ENCODE peak calls at places on chromosomes 6 and 20, in four cellular contexts. C is dorsolateral prefrontal cortex, V is foreskin fibroblast, F is GM23338. I is an unnamed sample.

GRCh38 chr6:133802861-133803260 is 86.1 kb upstream of the TCF21 start:
- DNase-seq in F (no peak), V (peak; percentile 35), C (no peak), I (no peak)

GRCh38 chr6:149129401-149130077 is 188.0 kb upstream of the TAB2 start:
- DNase-seq in C (no peak), V (peak; percentile 86), F (no peak), I (no peak)

GRCh38 chr20:59032713-59033059 is 551 bp upstream of the ATP5F1E start:
- DNase-seq in C (no peak), V (peak; percentile 74), F (no peak), I (no peak)

GRCh38 chr6:37980222-37980595 is 160.7 kb downstream of the ZFAND3 start:
- DNase-seq in C (no peak), V (no peak), F (no peak), I (no peak)

GRCh38 chr6:44022671-44023352 is 104.4 kb downstream of the MRPL14 start:
- DNase-seq in C (no peak), F (no peak), V (no peak), I (no peak)

GRCh38 chr6:109303647-109304283 is 78.5 kb downstream of the CD164 start:
- DNase-seq in C (no peak), F (no peak), V (no peak), I (no peak)

GRCh38 chr6:20213271-20213798 is 1.1 kb upstream of the MBOAT1 start:
- DNase-seq in V (peak; percentile 20), C (no peak), F (peak; percentile 13), I (no peak)

GRCh38 chr20:48722737-48723191 is 105.0 kb downstream of the PREX1 start:
- DNase-seq in C (no peak), F (peak; percentile 18), V (peak; percentile 82), I (no peak)

GRCh38 chr6:57069920-57070331 is 20.1 kb upstream of the ZNF451 start:
- DNase-seq in C (no peak), V (no peak), F (peak; percentile 67), I (no peak)

GRCh38 chr6:142841915-142842314 is 103.1 kb downstream of the HIVEP2 start:
- DNase-seq in V (no peak), C (no peak), F (peak; percentile 52), I (no peak)

GRCh38 chr6:33620584-33621395 is at the start of gene ITPR3:
- DNase-seq in F (peak; percentile 66), V (peak; percentile 87), C (no peak), I (no peak)

GRCh38 chr6:128511518-128511917 is 8.9 kb downstream of the PTPRK start:
- DNase-seq in C (no peak), V (peak; percentile 66), F (no peak), I (no peak)

GRCh38 chr6:130615816-130616215 is 211.4 kb upstream of the SMLR1 start:
- DNase-seq in V (no peak), F (peak; percentile 12), C (no peak), I (no peak)

GRCh38 chr6:112939543-112939942 is 592.4 kb downstream of the RFPL4B start:
- DNase-seq in F (no peak), V (peak; percentile 57), C (no peak), I (no peak)

GRCh38 chr6:31615748-31616147 is 714 bp downstream of the AIF1 start:
- DNase-seq in F (peak; percentile 38), V (no peak), C (no peak), I (no peak)

GRCh38 chr6:4004249-4004648 is 74.7 kb downstream of the FAM217A start:
- DNase-seq in V (no peak), F (no peak), C (no peak), I (no peak)

GRCh38 chr6:44667668-44668390 is 280.3 kb downstream of the CDC5L start:
- DNase-seq in F (peak; percentile 71), V (peak; percentile 31), C (no peak), I (peak; percentile 36)

GRCh38 chr6:123329337-123329736 is 307.4 kb downstream of the TRDN start:
- DNase-seq in V (no peak), F (peak; percentile 10), C (no peak), I (no peak)

GRCh38 chr6:100472674-100473073 is 8.0 kb upstream of the SIM1 start:
- DNase-seq in F (peak; percentile 23), V (peak; percentile 71), C (no peak), I (no peak)

GRCh38 chr6:34393191-34393967 is 910 bp upstream of the NUDT3 start:
- DNase-seq in C (no peak), F (no peak), V (no peak), I (no peak)

GRCh38 chr6:111032493-111033140 is 50.8 kb downstream of the RPF2 start:
- DNase-seq in F (no peak), C (no peak), V (no peak), I (no peak)

GRCh38 chr6:168363811-168364792 is 44.5 kb upstream of the DACT2 start:
- DNase-seq in F (no peak), V (no peak), C (peak; percentile 15), I (no peak)

GRCh38 chr6:23003671-23004598 is 434.6 kb downstream of the HDGFL1 start:
- DNase-seq in F (no peak), V (peak; percentile 95), C (no peak), I (no peak)

GRCh38 chr20:32594204-32594603 is 9.1 kb upstream of the NOL4L start:
- DNase-seq in V (no peak), C (no peak), F (no peak), I (no peak)

GRCh38 chr20:63554361-63555278 is 661 bp downstream of the FNDC11 start:
- DNase-seq in F (peak; percentile 38), C (no peak), V (peak; percentile 20), I (no peak)

GRCh38 chr6:82909551-82909950 is 156.1 kb downstream of the UBE3D start:
- DNase-seq in V (peak; percentile 58), F (no peak), C (no peak), I (no peak)

GRCh38 chr6:45422541-45423110 is 44.9 kb upstream of the SUPT3H start:
- DNase-seq in C (no peak), F (peak; percentile 62), V (peak; percentile 75), I (no peak)

GRCh38 chr6:44010411-44011349 is 116.6 kb downstream of the MRPL14 start:
- DNase-seq in F (no peak), V (peak; percentile 98), C (peak; percentile 31), I (no peak)

GRCh38 chr6:13354331-13355042 is 26.1 kb upstream of the TBC1D7 start:
- DNase-seq in C (no peak), F (no peak), V (peak; percentile 80), I (no peak)

GRCh38 chr6:141562181-141562800 is 570.4 kb upstream of the GJE1 start:
- DNase-seq in F (peak; percentile 70), V (peak; percentile 40), C (no peak), I (peak; percentile 12)

GRCh38 chr6:47042238-47042843 is at the start of gene ADGRF1:
- DNase-seq in V (no peak), F (peak; percentile 17), C (no peak), I (no peak)

GRCh38 chr6:160035693-160036330 is 66.9 kb downstream of the IGF2R start:
- DNase-seq in V (peak; percentile 58), C (no peak), F (no peak), I (no peak)

GRCh38 chr6:14661188-14661587 is 543.6 kb downstream of the CD83 start:
- DNase-seq in C (no peak), V (no peak), F (no peak), I (no peak)

GRCh38 chr6:23145801-23146200 is 576.4 kb downstream of the HDGFL1 start:
- DNase-seq in C (no peak), F (no peak), V (peak; percentile 87), I (no peak)

GRCh38 chr20:59822291-59823029 is 111.0 kb downstream of the SYCP2 start:
- DNase-seq in C (no peak), F (no peak), V (no peak), I (no peak)

GRCh38 chr20:52219441-52219840 is 27.9 kb upstream of the ZFP64 start:
- DNase-seq in F (peak; percentile 67), V (no peak), C (no peak), I (no peak)
- TF ChIP-seq CTCF in F (peak; percentile 61), V (no peak), C (no peak), I (no peak)

DNA sequence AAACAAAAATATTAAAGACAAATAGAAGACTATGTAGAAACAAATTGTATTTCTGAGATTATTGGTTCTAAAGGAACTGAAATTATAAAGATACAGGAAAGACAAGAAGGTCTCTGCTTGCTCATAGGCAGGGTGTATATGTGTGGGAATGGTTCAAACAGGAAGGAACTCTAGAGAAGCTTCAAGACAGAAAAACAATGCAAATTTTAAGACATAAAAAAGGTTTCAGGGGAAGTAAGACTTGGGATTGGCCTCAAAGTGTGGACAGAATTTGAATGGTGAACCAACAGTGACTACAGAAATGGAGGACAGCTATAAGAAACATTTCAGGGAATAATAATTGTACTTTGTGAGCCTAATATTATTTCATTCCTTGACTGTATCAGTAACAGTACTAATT is 50.3 kb downstream of the OR2B2 start:
- DNase-seq in V (no peak), F (no peak), C (no peak), I (no peak)
- TF ChIP-seq CTCF in V (no peak), F (no peak), C (no peak), I (no peak)

GRCh38 chr6:10381133-10381829 is 33.6 kb downstream of the TFAP2A start:
- DNase-seq in V (peak; percentile 29), C (no peak), F (peak; percentile 80), I (no peak)
- TF ChIP-seq CTCF in V (peak; percentile 7), C (no peak), F (peak; percentile 43), I (peak; percentile 35)

DNA sequence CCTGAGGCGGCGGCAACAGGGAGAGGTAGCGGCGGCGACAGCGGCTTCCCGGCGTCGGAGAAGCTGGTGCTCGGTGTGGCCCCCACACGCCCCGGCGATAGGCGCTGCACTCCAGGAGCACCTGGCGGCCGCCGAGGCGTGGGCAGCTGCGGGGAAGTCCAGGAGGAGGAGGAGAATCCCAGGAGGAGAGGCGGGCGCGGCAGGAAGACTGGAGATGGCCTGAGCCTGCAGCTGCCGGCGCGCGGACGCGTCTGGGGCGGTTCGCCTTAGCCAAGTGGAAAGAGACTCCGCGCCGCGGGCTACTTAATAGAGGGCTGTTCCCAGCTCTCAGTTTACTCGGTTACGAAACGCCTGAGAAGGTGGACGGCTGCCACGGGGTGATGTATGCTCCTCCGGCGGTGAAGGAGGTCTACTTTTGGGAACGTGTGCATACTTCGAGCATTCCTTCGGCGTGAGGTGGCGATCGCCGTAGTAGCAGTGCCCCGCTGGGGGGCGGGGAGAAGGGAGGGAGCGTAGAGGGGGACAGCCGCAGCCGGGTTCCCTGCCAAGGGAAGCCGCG is at the start of gene COL12A1:
- DNase-seq in C (peak; percentile 43), F (peak; percentile 90), V (peak; percentile 99), I (peak; percentile 56)
- TF ChIP-seq CTCF in C (no peak), F (no peak), V (no peak), I (peak; percentile 6)

DNA sequence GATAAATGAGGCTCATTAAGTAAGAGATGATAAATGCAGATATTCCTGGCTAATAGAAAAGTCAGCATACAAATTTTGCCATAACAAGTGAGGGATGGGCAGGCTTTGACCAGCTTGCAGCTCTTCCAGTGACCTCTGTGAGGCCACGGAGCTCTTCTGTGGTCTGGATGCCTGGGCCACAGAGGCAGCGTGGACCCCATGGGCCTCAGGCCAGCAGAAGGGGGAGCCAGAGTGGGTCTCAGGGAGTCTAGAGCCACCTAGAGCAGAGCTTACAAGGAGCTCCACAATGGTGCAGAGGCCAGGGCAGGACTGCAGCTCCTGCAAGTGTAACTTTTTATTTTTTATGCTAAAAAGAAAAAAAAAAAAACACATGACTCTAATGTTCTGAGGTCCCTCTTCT is 165.1 kb downstream of the ARID1B start:
- DNase-seq in V (no peak), F (peak; percentile 49), C (no peak), I (no peak)
- TF ChIP-seq CTCF in V (no peak), F (peak; percentile 12), C (no peak), I (no peak)

I was measured in neural crest cell.